ENCODE peak calls at places on chromosomes 1 and 21, in five cellular contexts. I is MM.1S, N is heart left ventricle, K is endothelial cell, D is AG09319. F is an unnamed sample.

GRCh38 chr1:225318706-225319575 is 108.9 kb downstream of the LBR start:
- DNase-seq in I (peak), N (no peak), K (peak), D (peak), F (no peak)

GRCh38 chr21:45306832-45307571 is 19.3 kb upstream of the POFUT2 start:
- DNase-seq in I (no peak), N (peak), K (no peak), D (no peak), F (peak)

GRCh38 chr1:111402083-111402482 is 25.5 kb downstream of the OVGP1 start:
- DNase-seq in I (no peak), N (no peak), K (no peak), D (no peak), F (no peak)

GRCh38 chr1:104765115-104765514 is 1015.4 kb downstream of the AMY1C start:
- DNase-seq in I (no peak), N (no peak), K (no peak), D (no peak), F (no peak)

GRCh38 chr1:64280001-64280400 is 76.6 kb downstream of the UBE2U start:
- DNase-seq in I (no peak), N (no peak), K (no peak), D (no peak), F (no peak)

GRCh38 chr1:218620956-218621355 is 275.8 kb downstream of the TGFB2 start:
- DNase-seq in I (no peak), N (no peak), K (no peak), D (no peak), F (no peak)

GRCh38 chr1:116472431-116472961 is 98.3 kb downstream of the CD58 start:
- DNase-seq in I (no peak), N (no peak), K (no peak), D (no peak), F (no peak)

GRCh38 chr21:38814126-38815059 is 8.7 kb downstream of the ETS2 start:
- DNase-seq in I (no peak), N (no peak), K (no peak), D (no peak), F (no peak)

GRCh38 chr1:41483960-41484844 is at the start of gene EDN2:
- DNase-seq in I (no peak), N (peak), K (no peak), D (no peak), F (peak)

GRCh38 chr1:74623716-74624115 is 49.9 kb downstream of the ERICH3 start:
- DNase-seq in I (no peak), N (no peak), K (no peak), D (no peak), F (no peak)

GRCh38 chr21:15020797-15021196 is 44.0 kb downstream of the NRIP1 start:
- DNase-seq in I (no peak), N (no peak), K (no peak), D (no peak), F (no peak)

GRCh38 chr1:67190942-67191341 is 24.7 kb downstream of the IL23R start:
- DNase-seq in I (no peak), N (no peak), K (no peak), D (no peak), F (no peak)

GRCh38 chr1:118884946-118885345 is 103.2 kb downstream of the TBX15 start:
- DNase-seq in I (no peak), N (no peak), K (no peak), D (no peak), F (no peak)

GRCh38 chr1:214570442-214570841 is 19.0 kb upstream of the PTPN14 start:
- DNase-seq in I (no peak), N (no peak), K (no peak), D (no peak), F (no peak)

GRCh38 chr1:56450004-56450666 is 129.2 kb downstream of the PLPP3 start:
- DNase-seq in I (no peak), N (no peak), K (no peak), D (no peak), F (no peak)

GRCh38 chr1:15696956-15697521 is 12.9 kb downstream of the PLEKHM2 start:
- DNase-seq in I (peak), N (no peak), K (no peak), D (no peak), F (no peak)

GRCh38 chr1:7476861-7477534 is 294.1 kb upstream of the VAMP3 start:
- DNase-seq in I (no peak), N (no peak), K (no peak), D (no peak), F (peak)

GRCh38 chr1:185388815-185389214 is 71.8 kb upstream of the IVNS1ABP start:
- DNase-seq in I (no peak), N (no peak), K (no peak), D (no peak), F (no peak)

GRCh38 chr21:44010429-44010828 is 1.7 kb upstream of the TRAPPC10 start:
- DNase-seq in I (no peak), N (no peak), K (no peak), D (no peak), F (no peak)

GRCh38 chr1:16018749-16019515 is 1.1 kb upstream of the HSPB7 start:
- DNase-seq in I (no peak), N (no peak), K (no peak), D (no peak), F (no peak)

GRCh38 chr1:170670751-170671628 is 7.1 kb downstream of the PRRX1 start:
- DNase-seq in I (no peak), N (peak), K (peak), D (no peak), F (peak)

GRCh38 chr1:181038399-181038873 is 4.7 kb downstream of the MR1 start:
- DNase-seq in I (peak), N (peak), K (peak), D (no peak), F (peak)

GRCh38 chr1:243638186-243638585 is 211.9 kb downstream of the AKT3 start:
- DNase-seq in I (peak), N (no peak), K (no peak), D (no peak), F (no peak)

GRCh38 chr1:181517181-181517875 is 34.0 kb downstream of the CACNA1E start:
- DNase-seq in I (no peak), N (no peak), K (no peak), D (no peak), F (no peak)

GRCh38 chr1:43453442-43454269 is at the start of gene HYI:
- DNase-seq in I (peak), N (peak), K (peak), D (peak), F (peak)

GRCh38 chr1:44078087-44078486 is 40.5 kb upstream of the KLF17 start:
- DNase-seq in I (no peak), N (no peak), K (no peak), D (no peak), F (no peak)

GRCh38 chr21:39452207-39452964 is 616 bp downstream of the SH3BGR start:
- DNase-seq in I (no peak), N (no peak), K (no peak), D (peak), F (no peak)

GRCh38 chr1:6491966-6492365 is 499 bp upstream of the PLEKHG5 start:
- DNase-seq in I (no peak), N (no peak), K (no peak), D (no peak), F (no peak)

GRCh38 chr1:33326690-33327300 is 5.9 kb upstream of the A3GALT2 start:
- DNase-seq in I (no peak), N (no peak), K (no peak), D (no peak), F (peak)

GRCh38 chr1:63027176-63027575 is 243.2 kb downstream of the ATG4C start:
- DNase-seq in I (no peak), N (no peak), K (no peak), D (no peak), F (no peak)

GRCh38 chr1:78627321-78627720 is 7.1 kb downstream of the IFI44L start:
- DNase-seq in I (no peak), N (no peak), K (no peak), D (no peak), F (no peak)

GRCh38 chr1:86082183-86082582 is 74.4 kb downstream of the COL24A1 start:
- DNase-seq in I (no peak), N (no peak), K (no peak), D (no peak), F (no peak)

GRCh38 chr1:156319664-156320063 is 18.4 kb downstream of the CCT3 start:
- DNase-seq in I (peak), N (no peak), K (no peak), D (no peak), F (no peak)

GRCh38 chr1:27882543-27882903 is 10.2 kb downstream of the THEMIS2 start:
- DNase-seq in I (no peak), N (no peak), K (no peak), D (no peak), F (no peak)

GRCh38 chr1:156926175-156926574 is 5.7 kb downstream of the LRRC71 start:
- DNase-seq in I (no peak), N (no peak), K (no peak), D (no peak), F (peak)

GRCh38 chr1:42927920-42928505 is 30.7 kb downstream of the SLC2A1 start:
- DNase-seq in I (no peak), N (no peak), K (no peak), D (no peak), F (no peak)

GRCh38 chr1:18681423-18681835 is 50.8 kb downstream of the PAX7 start:
- DNase-seq in I (peak), N (no peak), K (peak), D (no peak), F (no peak)

GRCh38 chr21:37469441-37469840 is 102.9 kb downstream of the DYRK1A start:
- DNase-seq in I (no peak), N (no peak), K (no peak), D (no peak), F (no peak)

GRCh38 chr1:192913683-192914082 is 104.8 kb downstream of the RGS2 start:
- DNase-seq in I (no peak), N (no peak), K (no peak), D (no peak), F (no peak)

GRCh38 chr1:100230760-100231159 is 18.9 kb downstream of the DBT start:
- DNase-seq in I (no peak), N (no peak), K (no peak), D (no peak), F (no peak)
- TF ChIP-seq CTCF in I (no peak), N (no peak), K (no peak), D (no peak), F (no peak)

GRCh38 chr1:39508857-39509305 is 17.4 kb downstream of the BMP8A start:
- DNase-seq in I (peak), N (no peak), K (no peak), D (no peak), F (no peak)
- TF ChIP-seq CTCF in I (peak), N (no peak), K (no peak), D (no peak), F (no peak)

GRCh38 chr21:31780944-31781343 is 49.0 kb upstream of the SCAF4 start:
- DNase-seq in I (peak), N (no peak), K (no peak), D (no peak), F (no peak)

GRCh38 chr21:31788581-31788980 is 56.7 kb upstream of the SCAF4 start:
- DNase-seq in I (no peak), N (no peak), K (no peak), D (no peak), F (no peak)

GRCh38 chr21:31781737-31782136 is 49.8 kb upstream of the SCAF4 start:
- DNase-seq in I (no peak), N (peak), K (no peak), D (peak), F (peak)

DNA sequence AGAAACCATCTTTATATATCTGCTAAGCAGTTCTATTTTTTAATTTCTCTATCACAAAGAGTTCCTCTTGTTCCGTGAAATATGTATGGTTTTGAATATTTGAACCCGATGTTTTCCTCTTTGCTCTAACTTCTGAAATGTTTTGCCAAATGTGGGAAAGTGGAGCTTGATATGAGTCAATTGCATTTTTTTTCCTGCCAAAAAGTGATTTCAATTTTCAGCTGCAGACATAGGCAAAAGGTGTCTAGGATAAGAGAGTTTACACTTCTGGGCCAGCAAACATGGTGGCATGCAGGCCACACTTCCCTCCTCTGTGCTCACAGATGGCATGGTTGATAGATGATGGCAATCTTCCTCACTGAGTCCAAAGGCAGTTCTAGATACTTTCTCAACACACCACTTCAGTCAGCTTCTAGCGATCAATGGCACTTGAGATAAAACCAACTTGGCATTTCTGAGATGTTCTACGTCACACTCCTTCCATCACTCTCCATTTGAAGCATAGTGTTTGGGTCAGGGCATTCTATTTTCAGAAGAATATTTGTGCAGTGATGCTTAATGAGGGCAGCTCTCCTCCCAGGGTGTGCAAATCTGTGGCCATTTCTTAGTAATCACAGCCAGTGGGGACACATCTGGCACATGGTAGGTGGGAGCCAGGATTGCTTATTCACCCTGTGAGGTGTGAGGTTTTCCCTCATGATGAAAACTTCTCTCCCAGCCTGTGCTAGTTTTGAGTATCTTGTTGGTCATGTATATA is 54.4 kb upstream of the SCAF4 start:
- DNase-seq in I (no peak), N (no peak), K (no peak), D (no peak), F (peak)
- TF ChIP-seq CTCF in I (no peak), N (no peak), K (peak), D (no peak), F (no peak)

GRCh38 chr1:199075792-199076191 is 437.0 kb downstream of the PTPRC start:
- DNase-seq in I (no peak), N (no peak), K (no peak), D (no peak), F (no peak)
- TF ChIP-seq CTCF in I (no peak), N (no peak), K (no peak), D (no peak), F (no peak)

GRCh38 chr1:230299148-230300006 is 126.8 kb downstream of the PGBD5 start:
- DNase-seq in I (no peak), N (no peak), K (no peak), D (no peak), F (no peak)
- TF ChIP-seq CTCF in I (no peak), N (no peak), K (no peak), D (no peak), F (no peak)

GRCh38 chr1:53722025-53722424 is 16.9 kb downstream of the GLIS1 start:
- DNase-seq in I (no peak), N (no peak), K (no peak), D (no peak), F (no peak)

GRCh38 chr1:53726009-53726600 is 12.9 kb downstream of the GLIS1 start:
- DNase-seq in I (no peak), N (no peak), K (no peak), D (no peak), F (no peak)

GRCh38 chr1:53727461-53727860 is 11.5 kb downstream of the GLIS1 start:
- DNase-seq in I (no peak), N (no peak), K (no peak), D (no peak), F (no peak)

GRCh38 chr1:53728196-53728595 is 10.8 kb downstream of the GLIS1 start:
- DNase-seq in I (no peak), N (no peak), K (no peak), D (no peak), F (no peak)

DNA sequence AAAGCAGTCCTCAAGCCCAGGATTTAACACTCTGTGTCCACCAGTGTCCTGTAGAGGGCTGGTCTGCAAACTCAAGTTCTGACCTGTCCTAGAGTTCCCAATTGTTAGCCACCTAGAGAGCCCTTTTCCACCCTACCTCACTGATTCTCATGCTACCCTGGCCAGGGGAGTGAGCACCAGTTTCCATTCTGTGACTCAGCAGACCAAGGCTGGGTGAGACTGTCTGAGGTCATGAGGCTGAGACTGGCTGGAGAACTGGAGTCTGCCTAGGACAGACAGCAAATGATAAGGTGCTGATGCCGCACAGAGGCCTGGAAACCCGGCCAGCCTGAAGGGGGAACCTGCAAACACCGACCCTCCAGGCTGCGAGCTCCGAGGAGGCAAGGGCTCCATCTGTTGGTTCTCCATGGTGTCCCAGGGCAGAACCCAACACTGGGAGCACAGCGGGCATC is 13.7 kb downstream of the GLIS1 start:
- DNase-seq in I (no peak), N (no peak), K (peak), D (no peak), F (no peak)
- TF ChIP-seq CTCF in I (no peak), N (no peak), K (no peak), D (no peak), F (no peak)

GRCh38 chr1:154443274-154444013 is 38.3 kb downstream of the IL6R start:
- DNase-seq in I (no peak), N (no peak), K (no peak), D (no peak), F (no peak)

GRCh38 chr1:154441241-154441888 is 36.2 kb downstream of the IL6R start:
- DNase-seq in I (no peak), N (no peak), K (no peak), D (no peak), F (no peak)

GRCh38 chr1:154445040-154445472 is 39.9 kb downstream of the IL6R start:
- DNase-seq in I (peak), N (no peak), K (no peak), D (no peak), F (no peak)

GRCh38 chr1:154440031-154440430 is 34.9 kb downstream of the IL6R start:
- DNase-seq in I (no peak), N (no peak), K (no peak), D (no peak), F (no peak)

GRCh38 chr1:154442006-154442740 is 37.0 kb downstream of the IL6R start:
- DNase-seq in I (no peak), N (no peak), K (peak), D (no peak), F (no peak)
- TF ChIP-seq CTCF in I (peak), N (peak), K (peak), D (no peak), F (peak)

GRCh38 chr1:89407355-89407754 is 43.5 kb downstream of the GBP6 start:
- DNase-seq in I (peak), N (no peak), K (no peak), D (no peak), F (no peak)

DNA sequence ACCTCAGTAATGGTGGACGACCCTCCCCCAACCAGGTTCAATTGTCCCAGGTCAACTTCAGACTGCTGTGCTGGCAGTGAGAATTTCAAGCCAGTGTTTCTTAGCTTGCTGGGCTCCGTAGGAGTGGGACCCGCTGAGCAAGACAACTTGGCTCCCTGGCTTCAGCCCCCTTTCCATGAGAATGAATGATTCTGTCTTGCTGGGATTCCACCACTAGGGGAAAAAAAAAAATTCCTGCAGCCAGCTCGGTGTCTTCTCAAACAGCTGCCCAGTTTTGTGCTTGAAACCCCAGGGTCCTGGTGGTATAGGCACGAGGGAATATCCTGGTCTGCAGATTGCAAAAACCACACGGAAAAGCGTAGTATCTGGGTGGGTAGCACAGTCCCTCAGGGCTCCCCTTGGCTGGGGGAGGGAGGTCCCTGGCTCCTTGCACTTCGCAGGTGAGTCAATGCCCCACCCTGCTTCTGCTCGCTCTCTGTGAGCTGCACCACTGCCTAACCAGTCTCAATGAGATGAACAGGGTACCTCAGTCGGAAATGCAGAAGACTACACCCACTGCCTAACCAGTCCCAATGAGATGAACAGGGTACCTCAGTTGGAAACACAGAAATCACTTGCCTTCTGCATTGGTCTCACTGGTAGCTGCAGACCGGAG is 41.5 kb downstream of the GBP6 start:
- DNase-seq in I (no peak), N (no peak), K (no peak), D (no peak), F (no peak)
- TF ChIP-seq CTCF in I (no peak), N (no peak), K (peak), D (no peak), F (no peak)

GRCh38 chr1:17021896-17022295 is 10.2 kb upstream of the ATP13A2 start:
- DNase-seq in I (no peak), N (no peak), K (no peak), D (no peak), F (no peak)

GRCh38 chr1:17023103-17023502 is 11.4 kb upstream of the ATP13A2 start:
- DNase-seq in I (no peak), N (no peak), K (no peak), D (no peak), F (no peak)

GRCh38 chr1:17024721-17025120 is 13.0 kb upstream of the ATP13A2 start:
- DNase-seq in I (no peak), N (no peak), K (no peak), D (no peak), F (no peak)

GRCh38 chr1:17020502-17020901 is 8.8 kb upstream of the ATP13A2 start:
- DNase-seq in I (no peak), N (no peak), K (no peak), D (no peak), F (no peak)

GRCh38 chr1:17023573-17023972 is 11.8 kb upstream of the ATP13A2 start:
- DNase-seq in I (no peak), N (no peak), K (no peak), D (no peak), F (no peak)
- TF ChIP-seq CTCF in I (no peak), N (no peak), K (no peak), D (no peak), F (no peak)